ENCODE peak calls at places on chromosome 21, in five cellular contexts. One of them, this sample, is unnamed.

GRCh38 chr21:18041012-18041411 is 203.6 kb upstream of the CHODL start:
- DNase-seq in GM12878: no peak
- DNase-seq in K562: no peak
- DNase-seq in H1: no peak
- DNase-seq in HepG2: peak; percentile 45
- DNase-seq in this sample: no peak

GRCh38 chr21:32572574-32573420 is 12.5 kb downstream of the TCP10L start:
- DNase-seq in GM12878: no peak
- DNase-seq in K562: peak; percentile 41
- DNase-seq in H1: no peak
- DNase-seq in HepG2: peak; percentile 71
- DNase-seq in this sample: no peak

GRCh38 chr21:32371913-32372314 is 20.9 kb downstream of the URB1 start:
- DNase-seq in GM12878: no peak
- DNase-seq in K562: no peak
- DNase-seq in H1: no peak
- DNase-seq in HepG2: no peak
- DNase-seq in this sample: no peak

GRCh38 chr21:42847051-42847707 is 32.2 kb downstream of the WDR4 start:
- DNase-seq in GM12878: no peak
- DNase-seq in K562: no peak
- DNase-seq in H1: no peak
- DNase-seq in HepG2: no peak
- DNase-seq in this sample: no peak

GRCh38 chr21:44434936-44435635 is 20.2 kb upstream of the LRRC3 start:
- DNase-seq in GM12878: no peak
- DNase-seq in K562: no peak
- DNase-seq in H1: peak; percentile 41
- DNase-seq in HepG2: no peak
- DNase-seq in this sample: no peak

GRCh38 chr21:33202464-33203363 is 27.0 kb upstream of the IFNAR2 start:
- DNase-seq in GM12878: no peak
- DNase-seq in K562: no peak
- DNase-seq in H1: no peak
- DNase-seq in HepG2: no peak
- DNase-seq in this sample: no peak

GRCh38 chr21:41321211-41321907 is 4.8 kb downstream of the FAM3B start:
- DNase-seq in GM12878: no peak
- DNase-seq in K562: no peak
- DNase-seq in H1: no peak
- DNase-seq in HepG2: no peak
- DNase-seq in this sample: no peak

GRCh38 chr21:32538147-32538792 is 47.1 kb downstream of the TCP10L start:
- DNase-seq in GM12878: no peak
- DNase-seq in K562: no peak
- DNase-seq in H1: no peak
- DNase-seq in HepG2: no peak
- DNase-seq in this sample: no peak

GRCh38 chr21:34968414-34969333 is 80.4 kb downstream of the RUNX1 start:
- DNase-seq in GM12878: no peak
- DNase-seq in K562: no peak
- DNase-seq in H1: no peak
- DNase-seq in HepG2: peak; percentile 83
- DNase-seq in this sample: no peak

GRCh38 chr21:22201669-22202068 is 1203.5 kb downstream of the NCAM2 start:
- DNase-seq in GM12878: no peak
- DNase-seq in K562: no peak
- DNase-seq in H1: no peak
- DNase-seq in HepG2: no peak
- DNase-seq in this sample: no peak

GRCh38 chr21:33975548-33976081 is 60.0 kb upstream of the ATP5PO start:
- DNase-seq in GM12878: peak; percentile 98
- DNase-seq in K562: peak; percentile 65
- DNase-seq in H1: peak; percentile 39
- DNase-seq in HepG2: no peak
- DNase-seq in this sample: no peak

GRCh38 chr21:22223385-22223784 is 1225.2 kb downstream of the NCAM2 start:
- DNase-seq in GM12878: peak; percentile 4
- DNase-seq in K562: no peak
- DNase-seq in H1: no peak
- DNase-seq in HepG2: no peak
- DNase-seq in this sample: no peak

GRCh38 chr21:24941316-24942185 is 665.7 kb downstream of the MRPL39 start:
- DNase-seq in GM12878: no peak
- DNase-seq in K562: no peak
- DNase-seq in H1: no peak
- DNase-seq in HepG2: no peak
- DNase-seq in this sample: no peak

GRCh38 chr21:34526236-34526617 is 14.2 kb upstream of the KCNE1 start:
- DNase-seq in GM12878: no peak
- DNase-seq in K562: no peak
- DNase-seq in H1: no peak
- DNase-seq in HepG2: no peak
- DNase-seq in this sample: no peak

GRCh38 chr21:42763578-42764442 is 110.4 kb downstream of the PDE9A start:
- DNase-seq in GM12878: no peak
- DNase-seq in K562: no peak
- DNase-seq in H1: no peak
- DNase-seq in HepG2: no peak
- DNase-seq in this sample: no peak

GRCh38 chr21:26888256-26888655 is 43.0 kb upstream of the ADAMTS1 start:
- DNase-seq in GM12878: no peak
- DNase-seq in K562: no peak
- DNase-seq in H1: no peak
- DNase-seq in HepG2: no peak
- DNase-seq in this sample: no peak

GRCh38 chr21:40622531-40622930 is 224.4 kb downstream of the DSCAM start:
- DNase-seq in GM12878: no peak
- DNase-seq in K562: no peak
- DNase-seq in H1: no peak
- DNase-seq in HepG2: no peak
- DNase-seq in this sample: no peak

GRCh38 chr21:42652527-42653491 is 612 bp upstream of the PDE9A start:
- DNase-seq in GM12878: no peak
- DNase-seq in K562: peak; percentile 63
- DNase-seq in H1: peak; percentile 75
- DNase-seq in HepG2: peak; percentile 58
- DNase-seq in this sample: no peak

GRCh38 chr21:42366292-42367010 is at the start of gene TFF1:
- DNase-seq in GM12878: no peak
- DNase-seq in K562: no peak
- DNase-seq in H1: no peak
- DNase-seq in HepG2: peak; percentile 71
- DNase-seq in this sample: no peak

GRCh38 chr21:25733859-25734653 is 648 bp downstream of the ATP5PF start:
- DNase-seq in GM12878: no peak
- DNase-seq in K562: peak; percentile 28
- DNase-seq in H1: no peak
- DNase-seq in HepG2: peak; percentile 62
- DNase-seq in this sample: no peak

DNA sequence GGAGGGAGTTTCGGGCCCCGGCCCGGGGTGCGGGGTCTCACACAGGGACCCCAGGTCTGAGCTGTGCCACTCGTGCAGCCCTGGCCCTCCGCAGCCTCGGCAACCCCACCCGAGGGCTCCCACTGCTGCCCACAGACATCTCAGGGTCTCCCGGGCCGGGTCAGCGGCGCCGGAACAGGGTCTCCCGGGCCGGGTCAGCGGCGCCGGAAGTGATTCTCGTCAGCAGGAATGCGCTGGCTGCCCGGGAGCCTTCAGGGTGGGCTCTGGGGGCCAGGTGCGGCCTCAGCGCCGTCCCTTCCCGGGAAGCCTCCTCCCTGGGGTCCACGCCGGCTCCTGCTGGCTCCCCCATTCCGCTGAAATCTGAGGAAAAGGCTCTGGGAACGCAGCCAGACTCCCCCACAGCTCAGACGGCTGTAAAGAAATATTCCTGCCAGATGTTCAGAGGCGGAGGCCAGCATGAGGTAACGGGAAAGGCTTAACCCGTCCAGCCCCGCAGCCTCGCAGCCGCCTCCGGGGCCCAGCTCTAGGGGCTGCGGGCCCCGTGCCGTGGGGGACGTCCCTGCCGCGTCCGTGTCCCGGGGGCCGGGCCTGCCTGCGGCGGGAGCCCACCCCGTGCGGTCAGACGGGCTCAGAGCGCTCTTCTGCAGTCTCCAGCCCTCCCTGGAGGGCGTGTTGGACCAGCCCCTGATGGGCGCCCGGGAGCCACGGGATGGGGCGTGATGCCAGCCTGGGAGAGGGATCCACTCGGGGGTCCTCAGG is 8.7 kb upstream of the COL6A1 start:
- DNase-seq in GM12878: no peak
- DNase-seq in K562: no peak
- DNase-seq in H1: peak; percentile 71
- DNase-seq in HepG2: no peak
- DNase-seq in this sample: no peak
- TF ChIP-seq EZH2 in GM12878: no peak
- TF ChIP-seq EZH2 in K562: no peak
- TF ChIP-seq EZH2 in H1: no peak
- TF ChIP-seq EZH2 in HepG2: no peak
- TF ChIP-seq EZH2 in this sample: no peak

GRCh38 chr21:38167345-38167744 is 89.4 kb upstream of the KCNJ15 start:
- DNase-seq in GM12878: no peak
- DNase-seq in K562: no peak
- DNase-seq in H1: no peak
- DNase-seq in HepG2: no peak
- DNase-seq in this sample: no peak
- TF ChIP-seq JUND in GM12878: no peak
- TF ChIP-seq JUND in K562: no peak
- TF ChIP-seq JUND in H1: no peak
- TF ChIP-seq JUND in HepG2: no peak
- TF ChIP-seq JUND in this sample: no peak

GRCh38 chr21:39483917-39484316 is 32.1 kb downstream of the SH3BGR start:
- DNase-seq in GM12878: no peak
- DNase-seq in K562: no peak
- DNase-seq in H1: no peak
- DNase-seq in HepG2: no peak
- DNase-seq in this sample: no peak

GRCh38 chr21:39479164-39479563 is 27.4 kb downstream of the SH3BGR start:
- DNase-seq in GM12878: no peak
- DNase-seq in K562: no peak
- DNase-seq in H1: no peak
- DNase-seq in HepG2: no peak
- DNase-seq in this sample: no peak

GRCh38 chr21:39484711-39485264 is 33.0 kb downstream of the SH3BGR start:
- DNase-seq in GM12878: no peak
- DNase-seq in K562: no peak
- DNase-seq in H1: no peak
- DNase-seq in HepG2: no peak
- DNase-seq in this sample: no peak

GRCh38 chr21:39481886-39482285 is 30.1 kb downstream of the SH3BGR start:
- DNase-seq in GM12878: no peak
- DNase-seq in K562: no peak
- DNase-seq in H1: no peak
- DNase-seq in HepG2: no peak
- DNase-seq in this sample: no peak
- H3K4me1 ChIP-seq in GM12878: no peaks in the 10 kb centered on the region
- H3K4me1 ChIP-seq in K562: no peaks in the 10 kb centered on the region
- H3K4me1 ChIP-seq in H1: no peaks in the 10 kb centered on the region
- H3K4me1 ChIP-seq in HepG2: no peaks in the 10 kb centered on the region
- H3K4me1 ChIP-seq in this sample: no peaks in the 10 kb centered on the region

GRCh38 chr21:16751705-16752104 is 761.1 kb upstream of the CXADR start:
- DNase-seq in GM12878: no peak
- DNase-seq in K562: no peak
- DNase-seq in H1: no peak
- DNase-seq in HepG2: no peak
- DNase-seq in this sample: no peak
- TF ChIP-seq EZH2 in GM12878: no peak
- TF ChIP-seq EZH2 in K562: no peak
- TF ChIP-seq EZH2 in H1: no peak
- TF ChIP-seq EZH2 in HepG2: no peak
- TF ChIP-seq EZH2 in this sample: no peak

GRCh38 chr21:46151261-46151988 is 4.0 kb downstream of the FTCD start:
- DNase-seq in GM12878: no peak
- DNase-seq in K562: no peak
- DNase-seq in H1: no peak
- DNase-seq in HepG2: no peak
- DNase-seq in this sample: no peak
- TF ChIP-seq JUND in GM12878: no peak
- TF ChIP-seq JUND in K562: no peak
- TF ChIP-seq JUND in H1: no peak
- TF ChIP-seq JUND in HepG2: no peak
- TF ChIP-seq JUND in this sample: no peak

GRCh38 chr21:14995695-14996490 is 68.9 kb downstream of the NRIP1 start:
- DNase-seq in GM12878: no peak
- DNase-seq in K562: no peak
- DNase-seq in H1: no peak
- DNase-seq in HepG2: no peak
- DNase-seq in this sample: no peak

GRCh38 chr21:14988760-14989159 is 76.0 kb downstream of the NRIP1 start:
- DNase-seq in GM12878: no peak
- DNase-seq in K562: no peak
- DNase-seq in H1: no peak
- DNase-seq in HepG2: no peak
- DNase-seq in this sample: no peak

GRCh38 chr21:14993072-14993471 is 71.7 kb downstream of the NRIP1 start:
- DNase-seq in GM12878: no peak
- DNase-seq in K562: no peak
- DNase-seq in H1: no peak
- DNase-seq in HepG2: no peak
- DNase-seq in this sample: no peak

GRCh38 chr21:14989359-14989758 is 75.4 kb downstream of the NRIP1 start:
- DNase-seq in GM12878: no peak
- DNase-seq in K562: no peak
- DNase-seq in H1: no peak
- DNase-seq in HepG2: no peak
- DNase-seq in this sample: no peak

DNA sequence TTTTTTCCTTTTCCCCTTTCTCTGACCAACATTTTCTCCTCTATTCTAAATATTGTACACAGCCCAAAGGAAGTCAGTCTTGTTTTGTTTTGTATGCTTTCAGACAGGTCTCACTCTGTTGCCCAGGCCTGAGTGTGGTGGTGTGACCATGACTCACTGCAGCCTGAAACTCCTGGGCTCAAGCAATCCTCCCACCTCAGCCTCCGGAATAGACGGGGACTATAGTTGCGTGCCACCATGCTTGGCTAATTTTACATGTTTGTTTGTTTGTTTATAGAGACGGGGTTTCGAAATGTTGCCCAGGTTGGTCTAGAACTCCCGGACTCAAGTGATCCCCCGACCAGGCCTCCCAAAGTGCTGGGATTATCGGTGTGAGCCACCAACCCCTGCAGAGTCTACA is 72.8 kb downstream of the NRIP1 start:
- DNase-seq in GM12878: no peak
- DNase-seq in K562: no peak
- DNase-seq in H1: no peak
- DNase-seq in HepG2: no peak
- DNase-seq in this sample: no peak
- H3K4me1 ChIP-seq in GM12878: no peaks in the 10 kb centered on the region
- H3K4me1 ChIP-seq in K562: no peaks in the 10 kb centered on the region
- H3K4me1 ChIP-seq in H1: no peaks in the 10 kb centered on the region
- H3K4me1 ChIP-seq in HepG2: peaks cover 38% of the 10 kb centered on the region
- H3K4me1 ChIP-seq in this sample: peaks cover 2% of the 10 kb centered on the region